ENCODE peak calls at places on chromosomes 7 and 10, in four cellular contexts. L, Y, H and M are unnamed samples.

GRCh38 chr7:91157579-91158320 is 106.5 kb upstream of the FZD1 start:
- DNase-seq in Y (no peak), L (no peak), H (no peak), M (no peak)

GRCh38 chr7:122219253-122219865 is 75.3 kb upstream of the AASS start:
- DNase-seq in L (no peak), H (no peak), Y (no peak), M (no peak)

GRCh38 chr7:37675739-37676138 is 7.8 kb upstream of the GPR141 start:
- DNase-seq in Y (no peak), L (no peak), H (no peak), M (no peak)

GRCh38 chr7:69088185-69088584 is 510.1 kb upstream of the AUTS2 start:
- DNase-seq in L (no peak), H (no peak), Y (no peak), M (no peak)

GRCh38 chr10:13143761-13144160 is 17.6 kb upstream of the MCM10 start:
- DNase-seq in H (no peak), Y (no peak), L (no peak), M (no peak)

GRCh38 chr7:132199626-132200025 is 376.6 kb downstream of the PLXNA4 start:
- DNase-seq in Y (no peak), H (no peak), L (no peak), M (no peak)

GRCh38 chr7:25303380-25304321 is 75.4 kb upstream of the NPVF start:
- DNase-seq in H (no peak), L (no peak), Y (no peak), M (no peak)

GRCh38 chr10:6987536-6987945 is 407.5 kb upstream of the PRKCQ start:
- DNase-seq in Y (no peak), H (no peak), L (no peak), M (no peak)

GRCh38 chr7:128422856-128423255 is 13.1 kb upstream of the IMPDH1 start:
- DNase-seq in L (no peak), H (no peak), Y (no peak), M (no peak)

GRCh38 chr7:31651234-31651633 is 35.8 kb upstream of the PPP1R17 start:
- DNase-seq in Y (no peak), H (no peak), L (no peak), M (no peak)

GRCh38 chr10:93352638-93353383 is 129.3 kb downstream of the MYOF start:
- DNase-seq in Y (no peak), H (no peak), L (no peak), M (no peak)

GRCh38 chr7:44184221-44184873 is 4.9 kb downstream of the GCK start:
- DNase-seq in L (no peak), Y (peak; percentile 33), H (no peak), M (no peak)

GRCh38 chr10:78806805-78807221 is 262.0 kb upstream of the ZMIZ1 start:
- DNase-seq in Y (no peak), L (no peak), H (no peak), M (no peak)
- H3K4me1 ChIP-seq in Y (peaks cover 11% of the 10 kb centered on the region), L (no peaks in the 10 kb centered on the region), H (peaks cover 6% of the 10 kb centered on the region), M (peaks cover 38% of the 10 kb centered on the region)

GRCh38 chr7:1192171-1192676 is 32.2 kb upstream of the ZFAND2A start:
- DNase-seq in Y (no peak), H (no peak), L (no peak), M (no peak)
- TF ChIP-seq CTCF in Y (no peak), H (no peak), L (no peak), M (no peak)

DNA sequence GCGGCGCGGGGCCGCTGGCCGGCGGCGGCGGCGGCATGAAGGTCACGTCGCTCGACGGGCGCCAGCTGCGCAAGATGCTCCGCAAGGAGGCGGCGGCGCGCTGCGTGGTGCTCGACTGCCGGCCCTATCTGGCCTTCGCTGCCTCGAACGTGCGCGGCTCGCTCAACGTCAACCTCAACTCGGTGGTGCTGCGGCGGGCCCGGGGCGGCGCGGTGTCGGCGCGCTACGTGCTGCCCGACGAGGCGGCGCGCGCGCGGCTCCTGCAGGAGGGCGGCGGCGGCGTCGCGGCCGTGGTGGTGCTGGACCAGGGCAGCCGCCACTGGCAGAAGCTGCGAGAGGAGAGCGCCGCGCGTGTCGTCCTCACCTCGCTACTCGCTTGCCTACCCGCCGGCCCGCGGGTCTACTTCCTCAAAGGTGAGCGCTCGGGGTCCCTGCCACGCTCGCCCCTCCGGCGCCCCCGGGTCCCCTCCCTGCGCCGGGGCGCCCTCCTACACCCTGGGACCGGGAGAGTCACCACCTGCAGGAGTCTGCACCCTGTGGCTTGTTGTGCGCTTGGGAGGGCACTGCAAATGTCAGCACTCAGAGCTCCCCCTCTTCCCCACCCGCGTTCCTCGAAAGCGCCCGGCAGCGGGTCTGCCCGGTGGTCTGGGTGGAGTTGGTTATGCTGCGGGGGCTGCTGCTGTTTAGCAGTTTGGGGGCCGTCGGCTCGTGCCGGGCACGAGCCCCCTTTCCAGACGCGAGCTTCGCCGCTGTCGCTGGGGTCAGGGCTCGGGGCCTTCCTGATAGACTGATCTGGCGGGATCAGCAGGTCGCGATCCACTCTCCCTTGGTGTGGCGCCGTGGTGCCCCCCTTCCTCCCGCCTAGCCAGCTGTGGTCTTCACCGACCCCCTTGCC is 627 bp downstream of the DUSP5 start:
- DNase-seq in Y (peak; percentile 74), L (peak; percentile 73), H (peak; percentile 51), M (no peak)
- H3K4me1 ChIP-seq in Y (no peaks in the 10 kb centered on the region), L (peaks cover 49% of the 10 kb centered on the region), H (peaks cover 55% of the 10 kb centered on the region), M (peaks cover 55% of the 10 kb centered on the region)

GRCh38 chr7:145175366-145175765 is 339.5 kb upstream of the TPK1 start:
- DNase-seq in Y (no peak), L (no peak), H (no peak), M (no peak)

GRCh38 chr7:145168427-145168826 is 332.6 kb upstream of the TPK1 start:
- DNase-seq in L (no peak), H (no peak), Y (no peak), M (no peak)

GRCh38 chr7:145168879-145169278 is 333.0 kb upstream of the TPK1 start:
- DNase-seq in L (no peak), H (no peak), Y (no peak), M (no peak)

DNA sequence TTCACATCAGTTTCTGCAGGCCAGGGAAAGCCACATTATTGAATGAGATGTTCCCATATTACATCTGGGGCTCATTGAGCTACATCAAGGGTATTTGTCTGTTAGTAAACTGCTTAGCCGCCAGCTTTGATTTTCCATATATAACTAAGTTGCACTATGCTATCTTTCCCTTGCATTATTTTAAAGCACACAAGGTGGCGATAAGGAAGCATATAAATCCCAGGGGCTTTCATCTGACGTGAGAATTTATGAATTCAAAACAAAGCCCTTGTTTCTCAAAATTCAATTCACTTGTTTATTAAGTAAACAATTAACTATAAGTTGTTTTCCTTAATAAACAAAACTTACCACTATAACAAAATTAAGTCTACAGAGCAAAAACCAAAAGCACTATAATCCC is 334.1 kb upstream of the TPK1 start:
- DNase-seq in Y (no peak), H (no peak), L (no peak), M (no peak)
- TF ChIP-seq CTCF in Y (no peak), H (no peak), L (no peak), M (no peak)